ENCODE peak calls at places on chromosomes 6 and 20, in six cellular contexts. Z, D, X, J, F and N are unnamed samples. For H3K4me1 and H3K36me3, the result is how much of the 10 kb centered on the place peaks cover.

GRCh38 chr20:64242003-64242796 is 13.3 kb upstream of the PCMTD2 start:
- DNase-seq in Z (no peak), D (no peak), X (no peak), J (no peak), F (no peak), N (no peak)

GRCh38 chr6:16639689-16640480 is 121.4 kb downstream of the ATXN1 start:
- DNase-seq in Z (no peak), D (no peak), X (peak), J (peak), F (no peak), N (peak)

GRCh38 chr6:15623282-15624116 is 39.3 kb downstream of the DTNBP1 start:
- DNase-seq in Z (peak), D (no peak), X (peak), J (peak), F (no peak), N (no peak)

GRCh38 chr6:163951990-163952389 is 537.5 kb downstream of the QKI start:
- DNase-seq in Z (no peak), D (no peak), X (no peak), J (no peak), F (peak), N (no peak)

GRCh38 chr20:12617076-12617475 is 391.7 kb upstream of the SPTLC3 start:
- DNase-seq in Z (no peak), D (no peak), X (no peak), J (no peak), F (no peak), N (no peak)

GRCh38 chr6:51855310-51856082 is 231.9 kb downstream of the PKHD1 start:
- DNase-seq in Z (peak), D (no peak), X (peak), J (peak), F (no peak), N (peak)

GRCh38 chr6:106739387-106739786 is 110.0 kb downstream of the QRSL1 start:
- DNase-seq in Z (no peak), D (peak), X (no peak), J (no peak), F (peak), N (peak)

GRCh38 chr6:161257778-161258457 is 15.9 kb downstream of the AGPAT4 start:
- DNase-seq in Z (no peak), D (no peak), X (peak), J (no peak), F (no peak), N (no peak)

GRCh38 chr6:162099685-162100084 is 627.9 kb downstream of the PRKN start:
- DNase-seq in Z (no peak), D (no peak), X (no peak), J (peak), F (no peak), N (peak)

GRCh38 chr6:28212510-28213212 is 12.4 kb upstream of the ZSCAN9 start:
- DNase-seq in Z (peak), D (no peak), X (peak), J (peak), F (no peak), N (peak)

GRCh38 chr6:37821449-37821848 is 1.9 kb downstream of the ZFAND3 start:
- DNase-seq in Z (no peak), D (no peak), X (no peak), J (no peak), F (no peak), N (no peak)

GRCh38 chr6:159693894-159694545 is 979 bp upstream of the SOD2 start:
- DNase-seq in Z (peak), D (no peak), X (peak), J (peak), F (no peak), N (no peak)

GRCh38 chr20:19764207-19764606 is 6.1 kb downstream of the RIN2 start:
- DNase-seq in Z (no peak), D (no peak), X (no peak), J (no peak), F (no peak), N (no peak)

GRCh38 chr20:61185841-61186601 is 66.0 kb upstream of the CDH4 start:
- DNase-seq in Z (no peak), D (no peak), X (peak), J (peak), F (no peak), N (peak)

GRCh38 chr6:20444786-20445271 is 43.1 kb downstream of the E2F3 start:
- DNase-seq in Z (no peak), D (no peak), X (no peak), J (no peak), F (no peak), N (peak)

GRCh38 chr6:116327803-116328527 is 42.8 kb upstream of the DSE start:
- DNase-seq in Z (no peak), D (no peak), X (peak), J (no peak), F (no peak), N (no peak)

GRCh38 chr6:160030103-160030502 is 61.2 kb downstream of the IGF2R start:
- DNase-seq in Z (peak), D (no peak), X (peak), J (peak), F (peak), N (peak)

GRCh38 chr6:125780540-125781306 is 10.0 kb upstream of the NCOA7 start:
- DNase-seq in Z (peak), D (no peak), X (peak), J (peak), F (peak), N (peak)

GRCh38 chr6:87623248-87623647 is 33.3 kb downstream of the ORC3 start:
- DNase-seq in Z (no peak), D (no peak), X (peak), J (peak), F (no peak), N (no peak)

DNA sequence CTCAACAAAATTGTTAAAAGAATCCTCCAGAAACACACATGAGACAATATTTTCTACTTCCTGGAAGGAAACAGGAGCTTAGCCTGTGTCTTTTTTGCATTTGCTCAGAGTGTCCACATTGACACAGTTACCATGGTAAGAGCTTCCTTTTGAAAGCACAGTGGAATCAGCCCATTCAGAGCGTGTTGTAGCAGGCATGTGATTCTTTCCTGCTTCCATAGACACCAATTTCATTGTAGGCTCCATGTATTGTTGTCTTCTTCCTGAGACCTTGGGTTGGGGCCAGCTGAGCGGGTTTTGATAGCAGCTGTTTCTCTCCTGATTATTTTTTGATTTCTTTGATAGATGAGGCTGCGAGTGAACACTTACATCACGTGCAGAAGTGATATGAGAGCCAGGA is 44.9 kb upstream of the PXDC1 start:
- DNase-seq in Z (no peak), D (no peak), X (peak), J (no peak), F (no peak), N (peak)
- H3K4me1 ChIP-seq in Z (under half), D (under half), X (under half), J (under half), F (under half), N (under half)

GRCh38 chr6:30896541-30896940 is 11.5 kb upstream of the GTF2H4 start:
- DNase-seq in Z (no peak), D (no peak), X (no peak), J (no peak), F (no peak), N (no peak)
- H3K36me3 ChIP-seq in Z (under half), D (half or more), X (under half), J (under half), F (under half), N (half or more)

GRCh38 chr20:47545499-47545898 is 43.8 kb downstream of the NCOA3 start:
- DNase-seq in Z (no peak), D (no peak), X (no peak), J (no peak), F (no peak), N (no peak)

GRCh38 chr20:47544852-47545251 is 43.2 kb downstream of the NCOA3 start:
- DNase-seq in Z (no peak), D (no peak), X (no peak), J (no peak), F (no peak), N (no peak)

GRCh38 chr20:47547034-47547387 is 45.3 kb downstream of the NCOA3 start:
- DNase-seq in Z (no peak), D (no peak), X (no peak), J (no peak), F (no peak), N (no peak)

GRCh38 chr20:47544240-47544639 is 42.6 kb downstream of the NCOA3 start:
- DNase-seq in Z (no peak), D (no peak), X (no peak), J (no peak), F (no peak), N (peak)

GRCh38 chr20:47546184-47547033 is 44.7 kb downstream of the NCOA3 start:
- DNase-seq in Z (no peak), D (no peak), X (peak), J (no peak), F (no peak), N (peak)
- H3K4me1 ChIP-seq in Z (under half), D (under half), X (under half), J (under half), F (under half), N (under half)

DNA sequence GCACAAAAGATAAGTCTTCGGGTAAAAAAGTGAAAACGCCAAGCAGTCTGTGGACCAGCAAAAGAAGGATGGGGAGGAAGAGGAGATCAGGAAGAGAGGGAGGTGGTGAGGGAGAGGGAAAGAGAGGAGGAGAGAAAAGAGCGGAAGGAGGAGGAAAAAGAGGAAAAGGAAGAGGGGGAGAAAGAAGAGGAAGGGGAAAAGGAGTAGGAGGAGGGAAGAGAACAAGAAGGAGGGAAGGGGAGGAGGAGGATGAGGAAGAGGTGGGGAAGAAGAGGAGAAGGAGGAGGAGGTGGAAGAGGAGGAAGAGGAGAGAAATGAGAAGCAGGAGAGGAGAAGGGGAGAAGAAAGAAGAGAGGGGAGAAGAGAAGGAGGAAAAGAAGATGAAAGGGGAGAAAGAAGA is 6.5 kb downstream of the LY86 start:
- DNase-seq in Z (no peak), D (no peak), X (no peak), J (no peak), F (no peak), N (no peak)
- H3K36me3 ChIP-seq in Z (under half), D (under half), X (under half), J (under half), F (under half), N (under half)

DNA sequence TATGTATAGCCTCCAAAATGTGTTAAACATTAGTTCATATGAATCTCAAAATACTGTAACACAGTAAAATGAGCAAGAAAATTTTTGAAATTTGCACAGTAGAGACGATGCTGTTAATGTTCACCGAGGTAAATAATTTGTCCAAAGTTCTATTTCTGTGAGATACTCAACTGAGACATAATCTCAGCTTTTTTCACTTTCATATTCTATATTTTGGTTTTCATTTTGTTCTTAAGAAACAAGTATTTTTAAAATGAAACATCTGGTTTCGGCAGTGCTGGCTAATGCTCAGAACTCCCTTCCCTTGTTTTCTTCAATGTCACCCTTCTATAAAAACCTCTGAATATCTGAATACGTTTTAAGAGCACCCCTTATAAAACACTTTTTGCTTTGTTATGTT is 353.2 kb downstream of the LAMA2 start:
- DNase-seq in Z (no peak), D (no peak), X (no peak), J (no peak), F (no peak), N (no peak)
- H3K4me1 ChIP-seq in Z (under half), D (under half), X (under half), J (under half), F (under half), N (under half)

GRCh38 chr6:1620504-1621327 is 11.0 kb downstream of the FOXC1 start:
- DNase-seq in Z (no peak), D (no peak), X (no peak), J (no peak), F (peak), N (no peak)
- H3K36me3 ChIP-seq in Z (under half), D (under half), X (under half), J (under half), F (under half), N (under half)